ENCODE peak calls at places on chromosome 7, in six cellular contexts. A, J, D, F, O and S are unnamed samples.

GRCh38 chr7:53675835-53676234 is 640.4 kb downstream of the POM121L12 start:
- DNase-seq in J (no peak), O (no peak), D (no peak), A (no peak), F (no peak), S (no peak)

GRCh38 chr7:118525020-118525419 is 300.5 kb downstream of the ANKRD7 start:
- DNase-seq in A (no peak), J (no peak), F (no peak), O (no peak), D (no peak), S (no peak)

GRCh38 chr7:17444673-17445072 is 146.2 kb downstream of the AHR start:
- DNase-seq in O (peak; percentile 3), A (no peak), D (peak; percentile 69), J (no peak), F (peak; percentile 94), S (no peak)

GRCh38 chr7:4879401-4880081 is 4.0 kb downstream of the RADIL start:
- DNase-seq in O (no peak), F (no peak), J (no peak), D (no peak), A (no peak), S (no peak)

GRCh38 chr7:36284470-36284869 is 105.2 kb upstream of the ANLN start:
- DNase-seq in A (no peak), F (no peak), D (no peak), O (peak; percentile 18), J (no peak), S (peak; percentile 90)

GRCh38 chr7:143884978-143885559 is 16.9 kb downstream of the TCAF1 start:
- DNase-seq in A (no peak), F (peak; percentile 86), J (no peak), O (peak; percentile 80), D (no peak), S (no peak)

GRCh38 chr7:80134536-80135305 is at the start of gene GNAI1:
- DNase-seq in J (no peak), F (peak; percentile 65), O (peak; percentile 2), A (peak; percentile 27), D (peak; percentile 78), S (peak; percentile 50)

GRCh38 chr7:27242046-27242579 is 489 bp upstream of the EVX1 start:
- DNase-seq in D (no peak), O (no peak), F (no peak), J (no peak), A (no peak), S (no peak)

GRCh38 chr7:146701166-146701565 is 584.6 kb downstream of the CNTNAP2 start:
- DNase-seq in F (no peak), J (no peak), D (no peak), A (no peak), O (no peak), S (no peak)

GRCh38 chr7:17347426-17347825 is 49.0 kb downstream of the AHR start:
- DNase-seq in J (no peak), F (no peak), A (no peak), D (no peak), O (no peak), S (no peak)

DNA sequence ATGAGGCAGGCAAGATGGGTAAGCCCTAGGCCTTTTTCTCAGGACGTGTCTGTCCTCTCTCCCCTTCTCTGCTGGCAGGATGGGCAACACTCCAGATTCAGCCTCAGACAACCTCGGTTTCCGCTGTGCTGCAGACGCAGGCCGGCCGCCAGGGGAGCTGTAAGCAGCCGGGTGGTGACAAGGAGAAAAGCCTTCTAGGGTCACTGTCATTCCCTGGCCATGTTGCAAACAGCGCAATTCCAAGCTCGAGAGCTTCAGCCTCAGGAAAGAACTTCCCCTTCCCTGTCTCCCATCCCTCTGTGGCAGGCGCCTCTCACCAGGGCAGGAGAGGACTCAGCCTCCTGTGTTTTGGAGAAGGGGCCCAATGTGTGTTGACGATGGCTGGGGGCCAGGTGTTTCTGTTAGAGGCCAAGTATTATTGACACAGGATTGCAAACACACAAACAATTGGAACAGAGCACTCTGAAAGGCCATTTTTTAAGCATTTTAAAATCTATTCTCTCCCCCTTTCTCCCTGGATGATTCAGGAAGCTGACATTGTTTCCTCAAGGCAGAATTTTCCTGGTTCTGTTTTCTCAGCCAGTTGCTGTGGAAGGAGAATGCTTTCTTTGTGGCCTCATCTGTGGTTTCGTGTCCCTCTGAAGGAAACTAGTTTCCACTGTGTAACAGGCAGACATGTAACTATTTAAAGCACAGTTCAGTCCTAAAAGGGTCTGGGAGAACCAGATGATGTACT is 13.1 kb downstream of the PHKG1 start:
- DNase-seq in D (peak; percentile 40), A (peak; percentile 56), F (peak; percentile 93), O (no peak), J (no peak), S (no peak)
- TF ChIP-seq CTCF in D (no peak), A (peak; percentile 73), F (peak; percentile 92), O (no peak), J (no peak), S (no peak)

DNA sequence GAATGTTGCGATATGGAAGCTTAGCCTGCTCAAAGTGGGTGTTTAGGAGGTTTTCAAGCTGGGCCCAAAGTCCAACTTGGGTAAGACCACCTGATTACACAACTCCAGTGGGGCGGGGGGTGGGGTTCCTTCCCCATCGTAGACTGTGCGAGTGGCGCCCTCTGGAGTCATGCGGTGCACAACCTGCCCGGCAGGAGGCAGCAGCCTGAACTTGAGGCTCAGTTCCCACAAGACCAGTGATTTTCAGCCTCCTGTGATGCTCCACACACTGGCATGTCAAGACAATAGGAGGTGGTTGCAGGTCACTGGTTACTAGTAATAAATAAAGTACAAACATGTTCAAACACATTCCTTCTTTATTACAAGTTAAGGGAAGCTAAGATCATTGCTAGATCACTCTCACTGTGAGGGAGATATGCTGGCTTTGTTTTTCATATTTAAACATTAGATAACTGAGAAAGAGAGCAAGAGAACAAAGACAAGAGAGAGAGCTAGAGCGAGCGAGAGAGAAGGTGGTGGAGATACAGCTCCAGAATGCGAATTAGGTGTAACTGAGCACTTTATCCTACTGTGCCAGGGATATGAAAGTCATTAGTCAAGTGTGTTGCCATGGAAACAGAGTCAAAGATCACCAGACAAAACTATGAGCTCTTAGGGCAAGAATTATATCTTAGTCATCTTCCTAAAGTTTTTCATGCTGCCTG is 97.4 kb upstream of the BMPER start:
- DNase-seq in O (peak; percentile 23), A (peak; percentile 69), F (peak; percentile 91), J (no peak), D (peak; percentile 62), S (peak; percentile 29)
- TF ChIP-seq MYC in O (no peak), A (no peak), F (no peak), J (no peak), D (no peak), S (no peak)

GRCh38 chr7:51316666-51317581 is at the start of gene COBL:
- DNase-seq in D (no peak), A (no peak), O (peak; percentile 38), F (no peak), J (no peak), S (no peak)
- H3K4me3 ChIP-seq in D (peak within 1 kb of the TSS; percentile 67), A (peak within 1 kb of the TSS; percentile 68), O (no peak within 1 kb of the TSS), F (peak within 1 kb of the TSS; percentile 23), J (no peak within 1 kb of the TSS), S (no peak within 1 kb of the TSS)

GRCh38 chr7:51062222-51062987 is 254.2 kb downstream of the COBL start:
- DNase-seq in O (no peak), A (no peak), F (no peak), J (no peak), D (no peak), S (no peak)
- TF ChIP-seq CTCF in O (no peak), A (no peak), F (no peak), J (no peak), D (no peak), S (no peak)

GRCh38 chr7:77995717-77996116 is 197.1 kb downstream of the PHTF2 start:
- DNase-seq in J (no peak), F (no peak), D (peak; percentile 21), O (peak; percentile 62), A (peak; percentile 13), S (no peak)
- TF ChIP-seq MYC in J (no peak), F (no peak), D (no peak), O (no peak), A (no peak), S (no peak)

GRCh38 chr7:44313016-44313415 is 12.4 kb downstream of the CAMK2B start:
- DNase-seq in F (no peak), A (no peak), D (no peak), J (no peak), O (no peak), S (no peak)
- H3K4me3 ChIP-seq in F (no peak overlapping the region), A (no peak overlapping the region), D (no peak overlapping the region), J (no peak overlapping the region), O (no peak overlapping the region), S (no peak overlapping the region)

GRCh38 chr7:11613292-11613930 is 218.6 kb downstream of the THSD7A start:
- DNase-seq in O (no peak), F (no peak), J (peak; percentile 30), D (no peak), A (no peak), S (no peak)
- TF ChIP-seq CTCF in O (no peak), F (no peak), J (no peak), D (no peak), A (no peak), S (peak; percentile 2)

GRCh38 chr7:33964417-33965115 is 59.2 kb downstream of the BMPER start:
- DNase-seq in A (no peak), F (no peak), J (no peak), D (no peak), O (no peak), S (no peak)
- TF ChIP-seq MYC in A (no peak), F (no peak), J (no peak), D (no peak), O (no peak), S (no peak)

GRCh38 chr7:75843470-75844116 is 30.0 kb upstream of the CCL24 start:
- DNase-seq in F (no peak), J (no peak), D (no peak), A (no peak), O (no peak), S (no peak)

GRCh38 chr7:75840029-75840428 is 26.4 kb upstream of the CCL24 start:
- DNase-seq in A (no peak), O (no peak), F (no peak), J (no peak), D (no peak), S (no peak)

GRCh38 chr7:75847707-75848106 is 31.1 kb upstream of the RHBDD2 start:
- DNase-seq in A (no peak), J (no peak), F (no peak), O (no peak), D (no peak), S (peak; percentile 61)

GRCh38 chr7:75842836-75843446 is 29.3 kb upstream of the CCL24 start:
- DNase-seq in A (peak; percentile 33), O (peak; percentile 71), F (peak; percentile 91), D (peak; percentile 72), J (peak; percentile 47), S (peak; percentile 96)

GRCh38 chr7:75844158-75844557 is 30.6 kb upstream of the CCL24 start:
- DNase-seq in J (no peak), A (no peak), O (no peak), D (no peak), F (no peak), S (no peak)
- H3K4me3 ChIP-seq in J (no peak overlapping the region), A (no peak overlapping the region), O (no peak overlapping the region), D (no peak overlapping the region), F (no peak overlapping the region), S (no peak overlapping the region)

GRCh38 chr7:85890244-85890811 is 703.5 kb upstream of the SEMA3D start:
- DNase-seq in D (peak; percentile 34), J (no peak), O (peak; percentile 14), A (peak; percentile 39), F (peak; percentile 28), S (peak; percentile 49)
- TF ChIP-seq CTCF in D (peak; percentile 69), J (peak; percentile 42), O (peak; percentile 11), A (peak; percentile 65), F (no peak), S (peak; percentile 24)